ENCODE peak calls at places on chromosomes 11 and 22, in four cellular contexts. One of them, this sample, is unnamed.

GRCh38 chr22:43297246-43298061 is 45.7 kb downstream of the SCUBE1 start:
- DNase-seq in HCT116: no peak
- DNase-seq in K562: no peak
- DNase-seq in SK-N-SH: no peak
- DNase-seq in this sample: no peak

GRCh38 chr11:64447717-64448598 is 89.0 kb downstream of the RPS6KA4 start:
- DNase-seq in SK-N-SH: peak; percentile 41
- DNase-seq in HCT116: no peak
- DNase-seq in K562: no peak
- DNase-seq in this sample: peak; percentile 53

GRCh38 chr11:61730222-61730994 is 22.0 kb upstream of the MYRF start:
- DNase-seq in SK-N-SH: no peak
- DNase-seq in K562: no peak
- DNase-seq in HCT116: peak; percentile 87
- DNase-seq in this sample: no peak

GRCh38 chr22:45251828-45252227 is 11.1 kb upstream of the KIAA0930 start:
- DNase-seq in HCT116: no peak
- DNase-seq in K562: no peak
- DNase-seq in SK-N-SH: no peak
- DNase-seq in this sample: no peak

GRCh38 chr11:92123540-92123939 is 101.1 kb upstream of the FAT3 start:
- DNase-seq in K562: no peak
- DNase-seq in SK-N-SH: no peak
- DNase-seq in HCT116: no peak
- DNase-seq in this sample: no peak

GRCh38 chr11:70443043-70444030 is 45.0 kb downstream of the CTTN start:
- DNase-seq in HCT116: no peak
- DNase-seq in SK-N-SH: peak; percentile 16
- DNase-seq in K562: no peak
- DNase-seq in this sample: no peak

GRCh38 chr11:72989727-72990126 is 152.4 kb downstream of the FCHSD2 start:
- DNase-seq in K562: no peak
- DNase-seq in HCT116: no peak
- DNase-seq in SK-N-SH: no peak
- DNase-seq in this sample: no peak

GRCh38 chr11:9982796-9983579 is 311.0 kb downstream of the SBF2 start:
- DNase-seq in K562: peak; percentile 15
- DNase-seq in SK-N-SH: no peak
- DNase-seq in HCT116: peak; percentile 31
- DNase-seq in this sample: peak; percentile 61

GRCh38 chr11:78499971-78500370 is 74.7 kb downstream of the NARS2 start:
- DNase-seq in SK-N-SH: no peak
- DNase-seq in HCT116: no peak
- DNase-seq in K562: no peak
- DNase-seq in this sample: no peak

GRCh38 chr11:26946209-26946828 is 47.6 kb upstream of the FIBIN start:
- DNase-seq in K562: no peak
- DNase-seq in SK-N-SH: no peak
- DNase-seq in HCT116: no peak
- DNase-seq in this sample: no peak

GRCh38 chr11:134727204-134727603 is 315.2 kb upstream of the B3GAT1 start:
- DNase-seq in SK-N-SH: no peak
- DNase-seq in K562: peak; percentile 30
- DNase-seq in HCT116: peak; percentile 10
- DNase-seq in this sample: no peak

GRCh38 chr11:64655901-64656601 is 65.0 kb downstream of the SLC22A12 start:
- DNase-seq in K562: no peak
- DNase-seq in SK-N-SH: no peak
- DNase-seq in HCT116: no peak
- DNase-seq in this sample: no peak

GRCh38 chr11:1163321-1163910 is 5.7 kb downstream of the MUC5AC start:
- DNase-seq in HCT116: no peak
- DNase-seq in SK-N-SH: peak; percentile 28
- DNase-seq in K562: no peak
- DNase-seq in this sample: no peak

GRCh38 chr11:102807921-102808320 is 10.0 kb upstream of the MMP1 start:
- DNase-seq in K562: peak; percentile 23
- DNase-seq in HCT116: peak; percentile 75
- DNase-seq in SK-N-SH: peak; percentile 36
- DNase-seq in this sample: peak; percentile 95

GRCh38 chr11:46890665-46891064 is 27.7 kb downstream of the LRP4 start:
- DNase-seq in HCT116: no peak
- DNase-seq in K562: no peak
- DNase-seq in SK-N-SH: no peak
- DNase-seq in this sample: no peak

GRCh38 chr22:47138898-47139789 is 376.7 kb downstream of the TBC1D22A start:
- DNase-seq in HCT116: no peak
- DNase-seq in K562: no peak
- DNase-seq in SK-N-SH: no peak
- DNase-seq in this sample: no peak

GRCh38 chr11:56531856-56532255 is 11.2 kb downstream of the OR5M11 start:
- DNase-seq in K562: no peak
- DNase-seq in SK-N-SH: no peak
- DNase-seq in HCT116: no peak
- DNase-seq in this sample: no peak

GRCh38 chr11:83256602-83257340 is 29.4 kb downstream of the CCDC90B start:
- DNase-seq in HCT116: no peak
- DNase-seq in K562: no peak
- DNase-seq in SK-N-SH: no peak
- DNase-seq in this sample: no peak

GRCh38 chr22:23781533-23781932 is 5.2 kb upstream of the SMARCB1 start:
- DNase-seq in HCT116: no peak
- DNase-seq in SK-N-SH: no peak
- DNase-seq in K562: peak; percentile 37
- DNase-seq in this sample: no peak

GRCh38 chr22:20414450-20414849 is 20.5 kb downstream of the ZNF74 start:
- DNase-seq in HCT116: no peak
- DNase-seq in K562: no peak
- DNase-seq in SK-N-SH: no peak
- DNase-seq in this sample: no peak

GRCh38 chr22:44391481-44392445 is 79.0 kb upstream of the SHISAL1 start:
- DNase-seq in SK-N-SH: no peak
- DNase-seq in K562: no peak
- DNase-seq in HCT116: no peak
- DNase-seq in this sample: peak; percentile 47

GRCh38 chr11:17810736-17811135 is 76.2 kb downstream of the KCNC1 start:
- DNase-seq in HCT116: no peak
- DNase-seq in K562: no peak
- DNase-seq in SK-N-SH: peak; percentile 54
- DNase-seq in this sample: no peak

GRCh38 chr11:39617971-39618370 is 1841.5 kb downstream of the LRRC4C start:
- DNase-seq in HCT116: no peak
- DNase-seq in SK-N-SH: no peak
- DNase-seq in K562: no peak
- DNase-seq in this sample: no peak

GRCh38 chr11:106424111-106424510 is 346.6 kb downstream of the AASDHPPT start:
- DNase-seq in SK-N-SH: no peak
- DNase-seq in HCT116: no peak
- DNase-seq in K562: no peak
- DNase-seq in this sample: no peak

GRCh38 chr11:72013765-72014711 is 15.3 kb downstream of the IL18BP start:
- DNase-seq in HCT116: no peak
- DNase-seq in K562: no peak
- DNase-seq in SK-N-SH: no peak
- DNase-seq in this sample: no peak

DNA sequence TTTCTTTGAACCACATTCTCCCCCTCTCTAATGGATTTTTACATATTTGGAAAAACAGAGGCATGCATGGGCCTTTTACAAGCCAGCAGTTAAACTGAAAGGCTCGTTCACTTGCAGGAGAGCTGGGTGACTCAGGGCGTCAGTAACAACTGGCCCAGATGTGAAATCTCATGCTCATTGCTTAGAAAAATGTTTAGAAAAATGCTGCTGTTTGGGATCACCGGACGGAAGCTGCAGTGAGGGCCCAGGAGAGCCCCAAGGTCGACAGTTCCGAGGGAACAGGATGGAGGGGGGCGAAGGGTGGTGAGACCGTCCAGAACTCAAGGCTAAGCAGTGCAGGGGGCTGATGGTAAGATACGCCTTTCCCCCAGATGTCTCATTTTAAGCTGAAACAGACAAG is 41.7 kb upstream of the SMTN start:
- DNase-seq in SK-N-SH: no peak
- DNase-seq in HCT116: no peak
- DNase-seq in K562: no peak
- DNase-seq in this sample: no peak
- H2AFZ ChIP-seq in SK-N-SH: no peak overlapping the region
- H2AFZ ChIP-seq in HCT116: no peak overlapping the region
- H2AFZ ChIP-seq in K562: no peak overlapping the region
- H2AFZ ChIP-seq in this sample: peak overlapping the region; percentile 93

GRCh38 chr11:66313321-66314185 is 3.3 kb downstream of the CD248 start:
- DNase-seq in K562: peak; percentile 49
- DNase-seq in HCT116: no peak
- DNase-seq in SK-N-SH: peak; percentile 90
- DNase-seq in this sample: peak; percentile 82

GRCh38 chr11:66314561-66315497 is 2.0 kb downstream of the CD248 start:
- DNase-seq in HCT116: no peak
- DNase-seq in SK-N-SH: no peak
- DNase-seq in K562: no peak
- DNase-seq in this sample: no peak

GRCh38 chr11:66312549-66313320 is 4.1 kb downstream of the CD248 start:
- DNase-seq in K562: peak; percentile 98
- DNase-seq in SK-N-SH: peak; percentile 94
- DNase-seq in HCT116: peak; percentile 94
- DNase-seq in this sample: peak; percentile 99

GRCh38 chr11:66315498-66315885 is 1.4 kb downstream of the CD248 start:
- DNase-seq in HCT116: no peak
- DNase-seq in SK-N-SH: no peak
- DNase-seq in K562: no peak
- DNase-seq in this sample: no peak

DNA sequence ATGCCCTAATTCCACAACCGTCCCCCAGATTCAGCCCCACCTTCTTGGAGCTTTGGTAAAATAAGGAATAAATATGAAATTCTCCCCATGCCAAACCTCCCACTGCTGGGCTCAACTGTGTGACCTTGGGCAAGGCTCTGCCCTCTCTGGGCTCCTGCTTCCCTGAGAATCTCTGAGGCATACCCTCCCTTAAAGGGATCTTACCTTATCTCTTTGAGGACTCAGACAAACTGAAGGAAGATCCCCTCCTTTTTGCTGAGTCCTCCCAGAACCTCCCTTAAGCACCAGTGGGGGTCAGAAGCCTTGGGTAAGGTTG is 2.7 kb downstream of the CD248 start:
- DNase-seq in K562: no peak
- DNase-seq in SK-N-SH: no peak
- DNase-seq in HCT116: no peak
- DNase-seq in this sample: no peak
- TF ChIP-seq REST in K562: no peak
- TF ChIP-seq REST in SK-N-SH: no peak
- TF ChIP-seq REST in HCT116: no peak
- TF ChIP-seq REST in this sample: no peak

GRCh38 chr22:49119551-49119952 is 708.1 kb downstream of the BRD1 start:
- DNase-seq in K562: no peak
- DNase-seq in HCT116: no peak
- DNase-seq in SK-N-SH: no peak
- DNase-seq in this sample: no peak
- H2AFZ ChIP-seq in K562: no peak overlapping the region
- H2AFZ ChIP-seq in HCT116: no peak overlapping the region
- H2AFZ ChIP-seq in SK-N-SH: no peak overlapping the region
- H2AFZ ChIP-seq in this sample: no peak overlapping the region

GRCh38 chr22:50717709-50718351 is 20.2 kb upstream of the ACR start:
- DNase-seq in SK-N-SH: no peak
- DNase-seq in K562: no peak
- DNase-seq in HCT116: no peak
- DNase-seq in this sample: no peak
- TF ChIP-seq REST in SK-N-SH: no peak
- TF ChIP-seq REST in K562: no peak
- TF ChIP-seq REST in HCT116: no peak
- TF ChIP-seq REST in this sample: no peak

GRCh38 chr22:36039125-36039524 is 10.5 kb upstream of the RBFOX2 start:
- DNase-seq in HCT116: no peak
- DNase-seq in SK-N-SH: no peak
- DNase-seq in K562: no peak
- DNase-seq in this sample: no peak

GRCh38 chr22:36037102-36037758 is 8.6 kb upstream of the RBFOX2 start:
- DNase-seq in HCT116: no peak
- DNase-seq in SK-N-SH: no peak
- DNase-seq in K562: no peak
- DNase-seq in this sample: no peak

GRCh38 chr22:36032611-36033010 is 4.0 kb upstream of the RBFOX2 start:
- DNase-seq in K562: no peak
- DNase-seq in HCT116: no peak
- DNase-seq in SK-N-SH: no peak
- DNase-seq in this sample: no peak

DNA sequence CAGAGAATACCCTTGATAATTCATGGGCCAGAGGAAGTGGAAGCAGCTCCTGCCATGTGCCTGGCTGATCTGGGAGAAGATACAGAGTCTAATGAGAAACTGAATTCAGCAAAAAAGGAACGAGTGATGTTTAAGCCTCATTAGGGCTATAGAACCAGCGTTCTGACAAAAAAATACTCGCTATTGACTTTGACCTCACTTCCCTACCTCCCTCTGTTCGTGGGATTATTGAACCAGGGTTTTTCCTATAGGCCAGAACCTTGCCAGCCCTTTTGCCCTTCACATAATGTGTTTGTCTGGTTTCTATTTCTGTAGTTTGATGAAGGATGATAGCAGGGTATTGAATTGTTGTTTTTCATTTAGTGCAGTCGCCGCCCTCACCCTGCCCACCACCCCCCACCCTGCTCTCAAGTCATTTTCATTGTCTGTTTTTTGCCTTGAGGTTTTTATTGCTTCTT is 7.6 kb upstream of the RBFOX2 start:
- DNase-seq in K562: no peak
- DNase-seq in HCT116: no peak
- DNase-seq in SK-N-SH: peak; percentile 69
- DNase-seq in this sample: no peak
- H2AFZ ChIP-seq in K562: peak overlapping the region; percentile 91
- H2AFZ ChIP-seq in HCT116: no peak overlapping the region
- H2AFZ ChIP-seq in SK-N-SH: peak overlapping the region; percentile 79
- H2AFZ ChIP-seq in this sample: peak overlapping the region; percentile 23